ENCODE peak calls at places on chromosome 11, in six cellular contexts. Q is K562, C is left ventricle myocardium inferior, S is ovary, I is SJSA1, H is heart left ventricle. T is an unnamed sample. For H3K4me1, the result is how much of the 10 kb centered on the place peaks cover.

GRCh38 chr11:86932942-86933875 is 22.0 kb downstream of the FZD4 start:
- DNase-seq in Q (no peak), C (no peak), S (no peak), I (no peak), H (no peak), T (no peak)

GRCh38 chr11:46378811-46379482 is 2.5 kb upstream of the MDK start:
- DNase-seq in Q (no peak), C (no peak), S (no peak), I (no peak), H (no peak), T (no peak)

GRCh38 chr11:107659310-107659709 is 52.5 kb downstream of the SLN start:
- DNase-seq in Q (no peak), C (no peak), S (no peak), I (no peak), H (no peak), T (no peak)

GRCh38 chr11:4464216-4465159 is 15.4 kb downstream of the OR52K2 start:
- DNase-seq in Q (no peak), C (no peak), S (no peak), I (no peak), H (no peak), T (no peak)

GRCh38 chr11:66956689-66957290 is 1.4 kb downstream of the PC start:
- DNase-seq in Q (no peak), C (no peak), S (no peak), I (no peak), H (peak), T (peak)

GRCh38 chr11:110308071-110308470 is 11.7 kb upstream of the RDX start:
- DNase-seq in Q (no peak), C (no peak), S (no peak), I (no peak), H (no peak), T (no peak)

GRCh38 chr11:118650366-118650765 is 29.1 kb downstream of the TREH start:
- DNase-seq in Q (no peak), C (no peak), S (no peak), I (no peak), H (peak), T (no peak)

GRCh38 chr11:104547996-104548661 is 350.1 kb downstream of the CASP12 start:
- DNase-seq in Q (no peak), C (no peak), S (no peak), I (no peak), H (no peak), T (no peak)

GRCh38 chr11:70064726-70065317 is 13.3 kb upstream of the ANO1 start:
- DNase-seq in Q (no peak), C (no peak), S (no peak), I (peak), H (no peak), T (no peak)

GRCh38 chr11:70066136-70066520 is 12.0 kb upstream of the ANO1 start:
- DNase-seq in Q (no peak), C (no peak), S (no peak), I (peak), H (no peak), T (no peak)

GRCh38 chr11:70064011-70064725 is 13.9 kb upstream of the ANO1 start:
- DNase-seq in Q (no peak), C (no peak), S (no peak), I (peak), H (no peak), T (no peak)

GRCh38 chr11:70066628-70067027 is 11.5 kb upstream of the ANO1 start:
- DNase-seq in Q (no peak), C (no peak), S (no peak), I (peak), H (no peak), T (no peak)

GRCh38 chr11:70065318-70066135 is 12.6 kb upstream of the ANO1 start:
- DNase-seq in Q (no peak), C (no peak), S (no peak), I (peak), H (no peak), T (no peak)
- H3K27ac ChIP-seq in Q (no peak), C (no peak), S (no peak), I (no peak), H (no peak), T (no peak)

DNA sequence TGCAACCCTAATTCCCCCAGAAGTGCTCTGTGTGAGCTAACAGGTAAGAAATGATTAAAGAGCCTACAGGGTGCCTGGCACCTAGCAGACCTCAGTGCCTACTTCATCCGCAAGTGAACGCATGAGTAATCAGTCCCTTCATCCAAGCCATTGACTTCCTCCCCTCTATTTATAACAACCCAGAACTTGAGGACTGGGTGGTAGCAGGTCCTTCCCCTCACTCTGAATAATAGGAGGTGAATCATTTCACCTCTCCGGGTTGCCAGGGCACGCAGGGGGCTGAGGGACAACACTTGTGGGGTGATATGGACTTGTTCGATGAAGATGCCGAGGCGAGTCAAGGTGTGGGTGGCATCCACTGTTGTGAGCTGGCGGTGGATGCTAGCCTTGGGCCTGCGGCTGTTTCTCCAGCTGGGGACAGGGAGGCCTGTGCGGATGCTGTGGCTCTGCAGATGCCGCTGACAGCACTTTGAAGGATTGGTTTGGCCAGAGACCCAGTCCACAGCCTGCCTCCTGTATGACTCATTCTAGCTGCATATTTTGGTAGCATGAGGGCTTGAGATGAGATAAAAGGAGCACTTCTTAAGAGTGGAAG is 11.7 kb upstream of the SORL1-AS1 start:
- DNase-seq in Q (no peak), C (peak), S (peak), I (peak), H (peak), T (no peak)
- H3K4me1 ChIP-seq in Q (under half), C (under half), S (under half), I (under half), H (under half), T (under half)

GRCh38 chr11:111983187-111983986 is 41.8 kb upstream of the DLAT start:
- DNase-seq in Q (peak), C (no peak), S (no peak), I (peak), H (no peak), T (peak)
- H3K27ac ChIP-seq in Q (peak), C (peak), S (no peak), I (peak), H (peak), T (peak)

GRCh38 chr11:16982809-16983208 is 31.4 kb downstream of the PLEKHA7 start:
- DNase-seq in Q (no peak), C (no peak), S (no peak), I (no peak), H (no peak), T (no peak)

GRCh38 chr11:16979708-16980622 is 34.2 kb downstream of the PLEKHA7 start:
- DNase-seq in Q (no peak), C (no peak), S (no peak), I (no peak), H (no peak), T (no peak)

GRCh38 chr11:16984229-16984628 is 30.0 kb downstream of the PLEKHA7 start:
- DNase-seq in Q (no peak), C (no peak), S (no peak), I (no peak), H (no peak), T (no peak)

GRCh38 chr11:16982256-16982671 is 31.9 kb downstream of the PLEKHA7 start:
- DNase-seq in Q (no peak), C (no peak), S (no peak), I (no peak), H (no peak), T (no peak)

DNA sequence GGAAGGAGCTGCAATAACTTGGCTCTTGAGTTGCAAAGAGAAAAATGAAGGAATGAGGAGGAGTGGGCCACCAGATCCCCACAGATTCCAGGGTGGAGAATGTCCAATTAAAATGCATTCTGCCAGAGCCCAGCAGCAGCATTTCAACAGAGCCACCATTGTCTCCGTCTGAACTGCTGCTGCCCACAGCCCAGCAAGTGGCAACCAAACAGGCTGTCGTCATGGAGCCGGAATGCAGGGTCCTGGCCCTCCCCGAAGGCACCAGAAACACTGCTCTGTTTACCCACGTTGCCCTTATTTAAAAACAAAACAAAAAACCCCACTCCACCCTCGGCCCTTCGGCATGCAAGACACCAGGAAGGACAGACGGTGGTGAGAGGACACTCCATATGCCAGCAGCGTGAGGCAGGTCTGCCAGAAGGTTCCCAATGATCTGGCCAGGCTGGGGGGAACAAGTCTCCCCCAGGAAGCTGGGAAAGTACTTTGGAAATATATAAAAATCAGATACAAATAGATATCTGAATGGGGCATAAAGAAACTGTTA is 32.5 kb downstream of the PLEKHA7 start:
- DNase-seq in Q (no peak), C (no peak), S (no peak), I (peak), H (no peak), T (peak)
- H3K4me1 ChIP-seq in Q (under half), C (under half), S (under half), I (under half), H (under half), T (under half)

DNA sequence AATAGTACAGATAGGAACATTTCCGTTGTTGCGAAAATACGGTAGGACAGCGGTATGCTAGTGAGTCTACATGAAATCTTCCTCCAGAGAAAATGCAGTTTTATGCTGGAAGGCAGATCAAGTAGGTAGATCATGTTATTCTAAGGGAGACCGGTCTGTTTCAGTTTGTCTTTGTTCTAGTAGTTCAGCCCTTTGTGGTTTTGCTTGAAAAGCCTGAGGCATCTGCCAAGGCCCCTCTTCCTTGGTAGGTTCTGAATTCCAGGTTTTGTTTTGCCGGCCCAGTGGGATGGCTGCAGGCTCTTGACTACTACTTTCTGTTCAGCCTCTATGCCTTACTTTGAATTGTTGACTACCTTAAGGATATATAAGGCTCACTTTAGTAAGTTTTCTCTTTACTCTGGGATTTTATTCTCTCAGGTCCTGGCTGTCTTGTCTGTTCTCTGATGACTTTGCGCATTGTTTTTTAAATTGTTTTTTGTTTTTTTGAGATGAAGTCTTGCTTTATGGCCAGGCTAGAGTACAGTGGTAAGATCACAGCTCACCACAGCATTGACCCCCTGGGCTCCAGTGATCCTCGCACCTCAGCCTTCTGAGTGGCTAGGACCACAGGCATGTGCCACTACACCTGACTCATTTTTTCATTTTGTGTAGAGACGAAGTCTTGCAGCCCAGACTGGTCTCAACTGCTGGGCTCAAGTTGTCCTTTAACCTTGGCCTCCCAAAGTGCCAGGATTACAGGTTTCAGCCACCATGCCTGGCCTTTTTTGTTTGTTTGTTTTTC is 53.7 kb downstream of the HIPK3 start:
- DNase-seq in Q (no peak), C (no peak), S (no peak), I (no peak), H (no peak), T (no peak)
- H3K27ac ChIP-seq in Q (no peak), C (peak), S (no peak), I (no peak), H (no peak), T (no peak)

DNA sequence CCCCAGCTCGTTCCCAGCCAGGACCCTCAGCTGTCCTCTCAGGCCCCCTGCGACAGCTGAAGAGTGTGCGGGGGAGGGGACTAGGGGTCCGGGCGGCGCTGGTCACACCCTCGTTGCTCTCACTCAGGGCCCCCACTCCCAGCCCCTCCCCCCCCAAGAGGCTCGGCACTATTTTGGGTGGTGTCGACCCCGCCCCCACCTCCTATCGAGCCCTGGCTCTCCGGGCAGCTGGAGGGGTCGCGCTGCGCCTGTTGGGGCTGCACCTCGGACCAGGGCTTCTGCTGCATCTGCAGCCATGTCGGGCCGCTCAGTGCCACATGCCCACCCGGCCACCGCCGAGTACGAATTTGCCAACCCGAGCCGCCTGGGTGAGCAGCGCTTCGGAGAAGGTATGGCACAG is at the start of gene HSPB2:
- DNase-seq in Q (peak), C (peak), S (peak), I (no peak), H (peak), T (no peak)
- H3K4me1 ChIP-seq in Q (under half), C (half or more), S (under half), I (under half), H (under half), T (under half)

GRCh38 chr11:2997406-2997805 is 5.3 kb upstream of the NAP1L4 start:
- DNase-seq in Q (no peak), C (no peak), S (peak), I (no peak), H (no peak), T (no peak)

GRCh38 chr11:2995091-2995561 is 3.0 kb upstream of the NAP1L4 start:
- DNase-seq in Q (no peak), C (no peak), S (no peak), I (no peak), H (no peak), T (no peak)

GRCh38 chr11:2998073-2998850 is 6.1 kb upstream of the NAP1L4 start:
- DNase-seq in Q (peak), C (no peak), S (no peak), I (no peak), H (no peak), T (no peak)

GRCh38 chr11:2995893-2996554 is 3.9 kb upstream of the NAP1L4 start:
- DNase-seq in Q (no peak), C (no peak), S (peak), I (no peak), H (no peak), T (no peak)

DNA sequence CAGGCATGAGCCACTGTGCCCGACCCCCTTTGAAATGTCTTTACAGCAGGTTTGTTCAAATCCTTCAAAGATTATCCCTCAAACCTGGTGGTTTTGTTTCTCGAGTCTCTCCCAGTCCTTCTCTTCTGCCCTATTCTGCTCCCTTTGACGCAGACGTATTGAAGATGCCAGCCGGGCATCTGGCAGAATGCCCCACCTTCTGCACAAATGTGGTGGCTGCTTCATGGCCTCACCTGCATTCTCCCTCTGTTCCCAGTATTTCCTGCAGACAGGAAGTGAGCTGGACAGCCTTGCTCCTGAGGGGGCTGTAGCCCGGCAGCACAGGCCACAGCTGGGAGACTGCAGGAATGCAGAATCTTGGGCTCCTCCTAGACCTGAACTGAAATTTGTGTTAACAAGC is 4.8 kb upstream of the NAP1L4 start:
- DNase-seq in Q (no peak), C (no peak), S (peak), I (no peak), H (no peak), T (no peak)
- H3K27ac ChIP-seq in Q (no peak), C (no peak), S (no peak), I (no peak), H (no peak), T (no peak)

GRCh38 chr11:132035228-132035627 is 664.8 kb downstream of the NTM start:
- DNase-seq in Q (no peak), C (no peak), S (no peak), I (no peak), H (no peak), T (no peak)
- H3K4me1 ChIP-seq in Q (under half), C (under half), S (under half), I (under half), H (under half), T (under half)

DNA sequence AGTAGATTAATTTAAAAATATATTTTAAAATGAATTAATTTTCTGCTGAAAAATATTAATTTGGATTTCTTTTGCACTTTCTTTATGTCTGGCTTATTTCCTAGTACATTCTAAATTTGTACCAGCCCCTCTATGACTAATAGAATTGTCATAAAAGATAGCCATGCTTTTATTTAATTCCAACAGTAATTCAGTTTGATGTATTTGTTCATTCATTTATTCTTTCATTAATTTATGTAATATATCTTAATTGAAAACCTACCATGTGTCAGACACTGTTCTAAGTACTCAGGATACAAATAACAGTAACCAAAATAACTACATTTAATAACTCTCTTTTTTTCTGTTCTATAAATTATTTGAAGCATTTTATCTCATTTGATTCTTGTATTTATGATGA is 264.0 kb upstream of the CCDC179 start:
- DNase-seq in Q (no peak), C (no peak), S (no peak), I (no peak), H (no peak), T (no peak)
- H3K27ac ChIP-seq in Q (no peak), C (no peak), S (no peak), I (no peak), H (no peak), T (no peak)